ENCODE peak calls at places on chromosomes 13 and 19, in nine cellular contexts. Y, U, T, R, I, M, O, Z and A are unnamed samples.

GRCh38 chr13:24713022-24713421 is 32.8 kb downstream of the ATP12A start:
- DNase-seq in Y (peak), U (peak), T (no peak), R (no peak), I (no peak), M (no peak), O (no peak), Z (no peak), A (no peak)

GRCh38 chr19:34808566-34808965 is 35.6 kb upstream of the ZNF599 start:
- DNase-seq in Y (peak), U (no peak), T (no peak), R (peak), I (no peak), M (peak), O (no peak), Z (no peak), A (no peak)

GRCh38 chr19:42693760-42694350 is 46.4 kb downstream of the PSG3 start:
- DNase-seq in Y (peak), U (no peak), T (peak), R (peak), I (peak), M (peak), O (no peak), Z (no peak), A (no peak)

GRCh38 chr13:51291341-51291740 is 48.1 kb upstream of the SERPINE3 start:
- DNase-seq in Y (peak), U (no peak), T (no peak), R (peak), I (no peak), M (no peak), O (no peak), Z (no peak), A (no peak)

GRCh38 chr19:39297931-39298634 is 1.9 kb downstream of the IFNL1 start:
- DNase-seq in Y (no peak), U (no peak), T (no peak), R (no peak), I (no peak), M (no peak), O (no peak), Z (no peak), A (no peak)

GRCh38 chr19:38880076-38880881 is 2.2 kb upstream of the RINL start:
- DNase-seq in Y (no peak), U (no peak), T (no peak), R (no peak), I (no peak), M (no peak), O (no peak), Z (no peak), A (no peak)

GRCh38 chr13:32048816-32049215 is 17.2 kb downstream of the FRY start:
- DNase-seq in Y (no peak), U (no peak), T (no peak), R (peak), I (no peak), M (no peak), O (no peak), Z (no peak), A (no peak)

GRCh38 chr13:31160857-31161582 is 684 bp downstream of the HSPH1 start:
- DNase-seq in Y (peak), U (peak), T (peak), R (peak), I (peak), M (peak), O (no peak), Z (no peak), A (peak)

GRCh38 chr13:33349314-33349995 is 63.9 kb upstream of the STARD13 start:
- DNase-seq in Y (no peak), U (no peak), T (no peak), R (peak), I (no peak), M (no peak), O (no peak), Z (peak), A (no peak)

GRCh38 chr19:28026636-28027035 is 1186.3 kb downstream of the UQCRFS1 start:
- DNase-seq in Y (no peak), U (no peak), T (no peak), R (no peak), I (no peak), M (no peak), O (no peak), Z (no peak), A (no peak)

GRCh38 chr13:95754069-95754468 is 77.1 kb downstream of the DNAJC3 start:
- DNase-seq in Y (peak), U (no peak), T (no peak), R (peak), I (no peak), M (no peak), O (no peak), Z (no peak), A (no peak)

GRCh38 chr19:31810536-31811109 is 461.4 kb upstream of the TSHZ3 start:
- DNase-seq in Y (no peak), U (no peak), T (no peak), R (no peak), I (no peak), M (no peak), O (no peak), Z (no peak), A (no peak)

GRCh38 chr13:47397739-47398138 is 500.9 kb upstream of the HTR2A start:
- DNase-seq in Y (peak), U (no peak), T (no peak), R (peak), I (no peak), M (no peak), O (no peak), Z (no peak), A (no peak)

GRCh38 chr13:28964831-28965230 is 144.7 kb downstream of the MTUS2 start:
- DNase-seq in Y (no peak), U (no peak), T (no peak), R (no peak), I (no peak), M (no peak), O (no peak), Z (no peak), A (no peak)

GRCh38 chr19:10237702-10238101 is 6.6 kb upstream of the S1PR2 start:
- DNase-seq in Y (no peak), U (no peak), T (no peak), R (no peak), I (no peak), M (no peak), O (no peak), Z (no peak), A (no peak)

GRCh38 chr19:47377208-47377701 is 28.1 kb downstream of the DHX34 start:
- DNase-seq in Y (no peak), U (no peak), T (peak), R (no peak), I (no peak), M (no peak), O (no peak), Z (no peak), A (peak)

GRCh38 chr13:30766234-30766633 is 30.9 kb downstream of the ALOX5AP start:
- DNase-seq in Y (no peak), U (no peak), T (no peak), R (no peak), I (no peak), M (no peak), O (no peak), Z (no peak), A (no peak)

GRCh38 chr13:104310861-104311260 is 1244.6 kb upstream of the SLC10A2 start:
- DNase-seq in Y (no peak), U (no peak), T (no peak), R (peak), I (no peak), M (no peak), O (no peak), Z (no peak), A (no peak)

GRCh38 chr19:38303517-38304351 is at the start of gene C19orf33:
- DNase-seq in Y (peak), U (no peak), T (no peak), R (no peak), I (no peak), M (no peak), O (no peak), Z (peak), A (no peak)

GRCh38 chr13:30577381-30577780 is 40.3 kb upstream of the USPL1 start:
- DNase-seq in Y (peak), U (no peak), T (no peak), R (peak), I (peak), M (peak), O (no peak), Z (no peak), A (no peak)

GRCh38 chr13:34250151-34250550 is 432.2 kb downstream of the RFC3 start:
- DNase-seq in Y (no peak), U (no peak), T (no peak), R (no peak), I (no peak), M (no peak), O (no peak), Z (no peak), A (no peak)

GRCh38 chr13:80337011-80337688 is 3.8 kb downstream of the SPRY2 start:
- DNase-seq in Y (peak), U (no peak), T (no peak), R (peak), I (no peak), M (no peak), O (no peak), Z (no peak), A (no peak)

GRCh38 chr19:56199686-56200085 is 2.1 kb upstream of the ZSCAN5B start:
- DNase-seq in Y (no peak), U (no peak), T (no peak), R (no peak), I (no peak), M (no peak), O (no peak), Z (no peak), A (no peak)

GRCh38 chr13:39586142-39586541 is 16.9 kb downstream of the LHFPL6 start:
- DNase-seq in Y (no peak), U (no peak), T (no peak), R (no peak), I (no peak), M (no peak), O (no peak), Z (no peak), A (no peak)

GRCh38 chr19:22422220-22422619 is at the start of gene ZNF98:
- DNase-seq in Y (no peak), U (no peak), T (no peak), R (no peak), I (no peak), M (no peak), O (no peak), Z (no peak), A (peak)

GRCh38 chr19:8233370-8233769 is 24.2 kb downstream of the CERS4 start:
- DNase-seq in Y (no peak), U (no peak), T (no peak), R (no peak), I (no peak), M (no peak), O (no peak), Z (no peak), A (no peak)

GRCh38 chr13:77184455-77184854 is 142.4 kb downstream of the MYCBP2 start:
- DNase-seq in Y (no peak), U (no peak), T (no peak), R (no peak), I (peak), M (no peak), O (no peak), Z (no peak), A (no peak)

GRCh38 chr13:74046461-74046860 is 87.7 kb downstream of the KLF12 start:
- DNase-seq in Y (no peak), U (no peak), T (no peak), R (no peak), I (no peak), M (peak), O (no peak), Z (no peak), A (no peak)

GRCh38 chr13:60226507-60226906 is 62.8 kb upstream of the DIAPH3 start:
- DNase-seq in Y (peak), U (peak), T (peak), R (peak), I (no peak), M (no peak), O (no peak), Z (peak), A (no peak)

GRCh38 chr19:56917998-56918397 is 77.5 kb upstream of the PEG3 start:
- DNase-seq in Y (no peak), U (no peak), T (no peak), R (no peak), I (no peak), M (no peak), O (no peak), Z (no peak), A (peak)

GRCh38 chr19:3319643-3320353 is 46.6 kb upstream of the NFIC start:
- DNase-seq in Y (peak), U (no peak), T (no peak), R (peak), I (no peak), M (no peak), O (no peak), Z (no peak), A (no peak)

GRCh38 chr13:104024416-104025170 is 958.4 kb upstream of the SLC10A2 start:
- DNase-seq in Y (peak), U (no peak), T (no peak), R (peak), I (no peak), M (no peak), O (no peak), Z (no peak), A (no peak)

GRCh38 chr19:14116918-14117578 is 514 bp downstream of the PRKACA start:
- DNase-seq in Y (no peak), U (no peak), T (no peak), R (no peak), I (no peak), M (no peak), O (no peak), Z (no peak), A (no peak)

GRCh38 chr19:51777570-51778460 is 16.8 kb downstream of the FPR2 start:
- DNase-seq in Y (peak), U (peak), T (peak), R (peak), I (peak), M (peak), O (no peak), Z (peak), A (peak)